ENCODE peak calls at places on chromosome 7, in eight cellular contexts. O, T, K, E, A, U, C and G are unnamed samples.
A peak's percentile ranks its signal among the peaks of the same experiment; 100 is the strongest.

GRCh38 chr7:70416611-70417010 is 715.3 kb upstream of the GALNT17 start:
- DNase-seq in O (no peak), T (no peak), K (no peak), E (no peak), A (peak; percentile 41), U (no peak), C (no peak), G (no peak)

GRCh38 chr7:121273467-121274167 is 55.2 kb upstream of the WNT16 start:
- DNase-seq in O (no peak), T (peak; percentile 15), K (no peak), E (no peak), A (no peak), U (no peak), C (no peak), G (no peak)

GRCh38 chr7:47405921-47406765 is 175.8 kb downstream of the TNS3 start:
- DNase-seq in O (peak; percentile 44), T (peak; percentile 38), K (peak; percentile 51), E (peak; percentile 70), A (peak; percentile 88), U (peak; percentile 84), C (peak; percentile 78), G (peak; percentile 91)

GRCh38 chr7:117458977-117459583 is 20.7 kb upstream of the CFTR start:
- DNase-seq in O (no peak), T (peak; percentile 59), K (peak; percentile 26), E (no peak), A (no peak), U (no peak), C (no peak), G (no peak)

GRCh38 chr7:97342512-97342911 is 225.0 kb downstream of the SDHAF3 start:
- DNase-seq in O (no peak), T (no peak), K (no peak), E (no peak), A (no peak), U (no peak), C (no peak), G (no peak)

GRCh38 chr7:50679218-50680007 is 103.3 kb downstream of the GRB10 start:
- DNase-seq in O (no peak), T (peak; percentile 71), K (peak; percentile 41), E (no peak), A (no peak), U (no peak), C (no peak), G (no peak)

GRCh38 chr7:141874787-141875186 is 33.5 kb upstream of the PRSS37 start:
- DNase-seq in O (no peak), T (no peak), K (no peak), E (no peak), A (no peak), U (no peak), C (no peak), G (no peak)

GRCh38 chr7:129559564-129559963 is 52.0 kb upstream of the NRF1 start:
- DNase-seq in O (no peak), T (no peak), K (no peak), E (no peak), A (no peak), U (no peak), C (no peak), G (no peak)

GRCh38 chr7:47581442-47581820 is 480 bp downstream of the TNS3 start:
- DNase-seq in O (no peak), T (no peak), K (no peak), E (peak; percentile 69), A (peak; percentile 72), U (no peak), C (peak; percentile 58), G (no peak)

GRCh38 chr7:80721880-80722595 is 83.6 kb downstream of the CD36 start:
- DNase-seq in O (no peak), T (peak; percentile 87), K (peak; percentile 10), E (no peak), A (no peak), U (no peak), C (no peak), G (peak; percentile 52)

GRCh38 chr7:64581929-64582894 is 19.3 kb upstream of the ZNF680 start:
- DNase-seq in O (no peak), T (peak; percentile 100), K (no peak), E (no peak), A (peak; percentile 65), U (no peak), C (no peak), G (no peak)

GRCh38 chr7:28586736-28587135 is 174.4 kb downstream of the CREB5 start:
- DNase-seq in O (no peak), T (no peak), K (no peak), E (no peak), A (no peak), U (no peak), C (no peak), G (no peak)

GRCh38 chr7:107210400-107210799 is 41.6 kb downstream of the HBP1 start:
- DNase-seq in O (no peak), T (no peak), K (no peak), E (no peak), A (peak; percentile 30), U (no peak), C (no peak), G (no peak)

GRCh38 chr7:32588657-32589056 is 93.4 kb downstream of the AVL9 start:
- DNase-seq in O (no peak), T (peak; percentile 88), K (peak; percentile 85), E (no peak), A (no peak), U (no peak), C (no peak), G (no peak)

GRCh38 chr7:144854839-144855424 is 19.1 kb upstream of the TPK1 start:
- DNase-seq in O (no peak), T (peak; percentile 54), K (peak; percentile 40), E (no peak), A (no peak), U (no peak), C (no peak), G (no peak)

GRCh38 chr7:95933618-95934017 is 161.3 kb downstream of the DYNC1I1 start:
- DNase-seq in O (no peak), T (no peak), K (no peak), E (no peak), A (no peak), U (no peak), C (no peak), G (no peak)

GRCh38 chr7:101938115-101938514 is 120.7 kb downstream of the CUX1 start:
- DNase-seq in O (no peak), T (no peak), K (no peak), E (no peak), A (no peak), U (no peak), C (no peak), G (no peak)

GRCh38 chr7:101935521-101936141 is 118.2 kb downstream of the CUX1 start:
- DNase-seq in O (peak; percentile 52), T (no peak), K (no peak), E (no peak), A (peak; percentile 88), U (peak; percentile 94), C (peak; percentile 90), G (no peak)

GRCh38 chr7:101936223-101936611 is 118.8 kb downstream of the CUX1 start:
- DNase-seq in O (no peak), T (no peak), K (no peak), E (no peak), A (no peak), U (no peak), C (peak; percentile 45), G (no peak)

GRCh38 chr7:101934618-101935017 is 117.2 kb downstream of the CUX1 start:
- DNase-seq in O (no peak), T (no peak), K (no peak), E (no peak), A (peak; percentile 76), U (no peak), C (peak; percentile 51), G (no peak)

GRCh38 chr7:101936612-101937231 is 119.3 kb downstream of the CUX1 start:
- DNase-seq in O (no peak), T (peak; percentile 71), K (peak; percentile 34), E (peak; percentile 55), A (peak; percentile 76), U (peak; percentile 77), C (peak; percentile 40), G (no peak)
- H3K4me1 ChIP-seq in O (peaks cover 3% of the 10 kb centered on the region), T (peaks cover 63% of the 10 kb centered on the region), K (peaks cover 5% of the 10 kb centered on the region), E (peaks cover 24% of the 10 kb centered on the region), A (peaks cover 15% of the 10 kb centered on the region), U (peaks cover 53% of the 10 kb centered on the region), C (peaks cover 3% of the 10 kb centered on the region), G (peaks cover 38% of the 10 kb centered on the region)

GRCh38 chr7:158810846-158811245 is 18.5 kb downstream of the ESYT2 start:
- DNase-seq in O (no peak), T (no peak), K (no peak), E (no peak), A (no peak), U (peak; percentile 24), C (no peak), G (no peak)
- H3K4me1 ChIP-seq in O (peaks cover 20% of the 10 kb centered on the region), T (no peaks in the 10 kb centered on the region), K (peaks cover 9% of the 10 kb centered on the region), E (peaks cover 20% of the 10 kb centered on the region), A (peaks cover 23% of the 10 kb centered on the region), U (peaks cover 24% of the 10 kb centered on the region), C (peaks cover 8% of the 10 kb centered on the region), G (peaks cover 55% of the 10 kb centered on the region)

GRCh38 chr7:6376820-6377219 is 70.9 kb downstream of the DAGLB start:
- DNase-seq in O (no peak), T (no peak), K (no peak), E (no peak), A (no peak), U (no peak), C (no peak), G (no peak)
- H3K4me1 ChIP-seq in O (peaks cover 52% of the 10 kb centered on the region), T (peaks cover 4% of the 10 kb centered on the region), K (peaks cover 27% of the 10 kb centered on the region), E (peaks cover 14% of the 10 kb centered on the region), A (peaks cover 9% of the 10 kb centered on the region), U (peaks cover 55% of the 10 kb centered on the region), C (peaks cover 12% of the 10 kb centered on the region), G (peaks cover 62% of the 10 kb centered on the region)

GRCh38 chr7:44634187-44634838 is 27.9 kb downstream of the OGDH start:
- DNase-seq in O (no peak), T (no peak), K (peak; percentile 39), E (no peak), A (no peak), U (no peak), C (no peak), G (no peak)

GRCh38 chr7:44636926-44637325 is 30.5 kb downstream of the OGDH start:
- DNase-seq in O (no peak), T (no peak), K (no peak), E (no peak), A (no peak), U (no peak), C (no peak), G (no peak)

GRCh38 chr7:44634839-44635591 is 28.6 kb downstream of the OGDH start:
- DNase-seq in O (no peak), T (peak; percentile 20), K (peak; percentile 62), E (no peak), A (peak; percentile 75), U (peak; percentile 79), C (peak; percentile 84), G (peak; percentile 63)

GRCh38 chr7:44637788-44638594 is 31.6 kb downstream of the OGDH start:
- DNase-seq in O (peak; percentile 48), T (peak; percentile 77), K (peak; percentile 31), E (no peak), A (no peak), U (peak; percentile 72), C (peak; percentile 54), G (no peak)

DNA sequence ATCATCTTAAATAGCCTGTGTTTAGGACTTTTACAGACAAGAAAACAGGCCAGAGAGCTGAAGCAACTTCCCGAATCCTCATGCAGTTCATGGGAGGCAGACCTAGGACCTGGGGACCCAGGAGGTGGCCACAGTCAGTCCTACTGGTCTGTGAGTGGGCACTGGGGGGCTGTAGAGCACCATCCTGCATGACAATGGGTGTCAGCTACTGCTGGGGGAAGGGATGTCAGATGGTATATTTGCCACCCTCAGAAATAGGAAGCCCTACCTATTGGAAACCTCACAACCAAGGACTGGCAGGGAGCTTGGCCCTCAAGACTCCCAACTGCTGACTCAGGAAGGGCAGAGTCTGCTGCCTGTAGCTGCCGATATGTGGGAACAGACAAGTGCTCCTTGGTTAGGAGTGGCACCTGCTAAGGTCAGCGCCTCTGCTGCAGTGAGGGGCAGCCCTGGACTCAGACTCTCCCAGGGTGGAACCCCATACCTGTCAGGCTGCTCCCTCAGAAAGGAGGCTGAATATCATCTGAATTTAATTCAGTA is 29.7 kb downstream of the OGDH start:
- DNase-seq in O (no peak), T (no peak), K (no peak), E (no peak), A (no peak), U (no peak), C (no peak), G (no peak)
- H3K4me1 ChIP-seq in O (peaks cover 65% of the 10 kb centered on the region), T (peaks cover 42% of the 10 kb centered on the region), K (peaks cover 59% of the 10 kb centered on the region), E (peaks cover 18% of the 10 kb centered on the region), A (peaks cover 39% of the 10 kb centered on the region), U (peaks cover 83% of the 10 kb centered on the region), C (peaks cover 9% of the 10 kb centered on the region), G (peaks cover 91% of the 10 kb centered on the region)